ENCODE peak calls at places on chromosome 17, in five cellular contexts. Y is uterus, T is neural progenitor cell, E is A549, W is GM23338. L is an unnamed sample.

GRCh38 chr17:6394055-6394454 is 40.9 kb downstream of the AIPL1 start:
- DNase-seq in Y (no peak), T (no peak), E (no peak), W (peak; percentile 39), L (no peak)

GRCh38 chr17:74569392-74570003 is 2.2 kb upstream of the CD300H start:
- DNase-seq in Y (no peak), T (no peak), E (peak; percentile 94), W (peak; percentile 39), L (peak; percentile 84)

GRCh38 chr17:64679710-64680216 is 17.7 kb upstream of the SMURF2 start:
- DNase-seq in Y (no peak), T (no peak), E (peak; percentile 95), W (no peak), L (no peak)

GRCh38 chr17:16917995-16918394 is 53.9 kb downstream of the TNFRSF13B start:
- DNase-seq in Y (no peak), T (no peak), E (no peak), W (no peak), L (no peak)

GRCh38 chr17:14123579-14124278 is 54.4 kb downstream of the COX10 start:
- DNase-seq in Y (no peak), T (no peak), E (no peak), W (no peak), L (no peak)

GRCh38 chr17:10021239-10021638 is 116.2 kb upstream of the RCVRN start:
- DNase-seq in Y (no peak), T (no peak), E (no peak), W (no peak), L (peak; percentile 75)

GRCh38 chr17:2137342-2138098 is 82.6 kb downstream of the HIC1 start:
- DNase-seq in Y (peak; percentile 41), T (peak; percentile 84), E (no peak), W (peak; percentile 93), L (no peak)

GRCh38 chr17:13104576-13104975 is 86.7 kb upstream of the ELAC2 start:
- DNase-seq in Y (no peak), T (no peak), E (no peak), W (no peak), L (no peak)

GRCh38 chr17:57714660-57715059 is 30.4 kb downstream of the CCDC182 start:
- DNase-seq in Y (no peak), T (no peak), E (no peak), W (no peak), L (peak; percentile 44)

GRCh38 chr17:72566671-72567484 is 446.1 kb downstream of the SOX9 start:
- DNase-seq in Y (no peak), T (no peak), E (no peak), W (no peak), L (no peak)

GRCh38 chr17:77831497-77832179 is 126.9 kb upstream of the TNRC6C start:
- DNase-seq in Y (no peak), T (peak; percentile 49), E (no peak), W (no peak), L (no peak)

GRCh38 chr17:9612016-9612415 is 33.3 kb upstream of the USP43 start:
- DNase-seq in Y (no peak), T (no peak), E (no peak), W (no peak), L (no peak)

GRCh38 chr17:77315010-77315409 is 174.2 kb downstream of the SEC14L1 start:
- DNase-seq in Y (no peak), T (no peak), E (no peak), W (no peak), L (no peak)

GRCh38 chr17:63358111-63358839 is 87.8 kb downstream of the CYB561 start:
- DNase-seq in Y (no peak), T (no peak), E (peak; percentile 21), W (no peak), L (no peak)

GRCh38 chr17:36936455-36936934 is 780 bp upstream of the LHX1 start:
- DNase-seq in Y (no peak), T (peak; percentile 90), E (no peak), W (peak; percentile 90), L (no peak)

GRCh38 chr17:58956997-58957724 is 149.5 kb downstream of the TRIM37 start:
- DNase-seq in Y (no peak), T (no peak), E (peak; percentile 24), W (no peak), L (no peak)

GRCh38 chr17:512926-513325 is 160.3 kb upstream of the RPH3AL start:
- DNase-seq in Y (peak; percentile 70), T (no peak), E (no peak), W (no peak), L (no peak)

GRCh38 chr17:57424777-57425188 is 168.5 kb downstream of the MSI2 start:
- DNase-seq in Y (no peak), T (no peak), E (no peak), W (no peak), L (no peak)

GRCh38 chr17:45147102-45147580 is 1.1 kb upstream of the HEXIM1 start:
- DNase-seq in Y (no peak), T (peak; percentile 92), E (no peak), W (peak; percentile 87), L (no peak)

GRCh38 chr17:38428150-38428642 is at the start of gene ARHGAP23:
- DNase-seq in Y (peak; percentile 69), T (peak; percentile 74), E (peak; percentile 57), W (peak; percentile 77), L (peak; percentile 89)

GRCh38 chr17:40884708-40885512 is at the start of gene KRT20:
- DNase-seq in Y (no peak), T (no peak), E (no peak), W (peak; percentile 63), L (no peak)

GRCh38 chr17:7880076-7880868 is 8.3 kb upstream of the CHD3 start:
- DNase-seq in Y (no peak), T (no peak), E (no peak), W (no peak), L (no peak)

GRCh38 chr17:3893003-3893719 is at the start of gene CAMKK1:
- DNase-seq in Y (peak; percentile 86), T (peak; percentile 95), E (peak; percentile 86), W (peak; percentile 94), L (peak; percentile 95)

GRCh38 chr17:38674013-38674748 is 576 bp downstream of the EPOP start:
- DNase-seq in Y (no peak), T (peak; percentile 65), E (peak; percentile 51), W (peak; percentile 53), L (no peak)

GRCh38 chr17:74016504-74016903 is 187.0 kb upstream of the RPL38 start:
- DNase-seq in Y (no peak), T (peak; percentile 80), E (no peak), W (no peak), L (no peak)

GRCh38 chr17:55770220-55770870 is 19.5 kb downstream of the PCTP start:
- DNase-seq in Y (no peak), T (peak; percentile 65), E (peak; percentile 64), W (peak; percentile 76), L (no peak)

GRCh38 chr17:66200685-66201092 is 8.8 kb upstream of the CEP112 start:
- DNase-seq in Y (peak; percentile 16), T (peak; percentile 76), E (peak; percentile 89), W (peak; percentile 80), L (no peak)

GRCh38 chr17:34974179-34974578 is 6.1 kb upstream of the LIG3 start:
- DNase-seq in Y (no peak), T (no peak), E (no peak), W (no peak), L (no peak)

GRCh38 chr17:1362065-1362848 is 37.8 kb downstream of the YWHAE start:
- DNase-seq in Y (no peak), T (no peak), E (no peak), W (no peak), L (no peak)

GRCh38 chr17:51629232-51629631 is 368.9 kb downstream of the UTP18 start:
- DNase-seq in Y (no peak), T (no peak), E (no peak), W (no peak), L (no peak)

GRCh38 chr17:55722742-55723487 is at the start of gene TMEM100:
- DNase-seq in Y (peak; percentile 70), T (no peak), E (no peak), W (peak; percentile 26), L (no peak)

GRCh38 chr17:40530988-40531971 is 29.9 kb upstream of the TNS4 start:
- DNase-seq in Y (peak; percentile 27), T (no peak), E (no peak), W (no peak), L (no peak)

GRCh38 chr17:19744922-19745757 is 3.0 kb downstream of the ALDH3A1 start:
- DNase-seq in Y (peak; percentile 92), T (peak; percentile 95), E (peak; percentile 89), W (peak; percentile 94), L (peak; percentile 94)

GRCh38 chr17:66787914-66788313 is 47.0 kb upstream of the CACNG5 start:
- DNase-seq in Y (no peak), T (no peak), E (no peak), W (no peak), L (no peak)

GRCh38 chr17:81993726-81994592 is 16.5 kb downstream of the ASPSCR1 start:
- DNase-seq in Y (no peak), T (peak; percentile 47), E (no peak), W (no peak), L (no peak)
- H3K27ac ChIP-seq in Y (no peak overlapping the region), T (peak overlapping the region; percentile 63), E (no peak overlapping the region), W (no peak overlapping the region), L (no peak overlapping the region)

GRCh38 chr17:18318771-18319450 is 3.8 kb downstream of the SMCR8 start:
- DNase-seq in Y (no peak), T (no peak), E (no peak), W (no peak), L (no peak)
- H3K4me3 ChIP-seq in Y (no peak overlapping the region), T (no peak overlapping the region), E (no peak overlapping the region), W (no peak overlapping the region), L (no peak overlapping the region)

GRCh38 chr17:76207670-76208069 is 32.6 kb downstream of the RNF157 start:
- DNase-seq in Y (no peak), T (no peak), E (no peak), W (no peak), L (no peak)
- H3K4me1 ChIP-seq in Y (no peaks in the 10 kb centered on the region), T (no peaks in the 10 kb centered on the region), E (peaks cover 17% of the 10 kb centered on the region), W (peaks cover 3% of the 10 kb centered on the region), L (no peaks in the 10 kb centered on the region)

GRCh38 chr17:49635121-49635520 is 42.8 kb downstream of the SPOP start:
- DNase-seq in Y (no peak), T (no peak), E (no peak), W (no peak), L (no peak)
- H3K27ac ChIP-seq in Y (peak overlapping the region; percentile 59), T (no peak overlapping the region), E (no peak overlapping the region), W (no peak overlapping the region), L (peak overlapping the region; percentile 35)

GRCh38 chr17:80475949-80476876 is at the start of gene NPTX1:
- DNase-seq in Y (no peak), T (peak; percentile 67), E (peak; percentile 55), W (peak; percentile 49), L (no peak)
- H3K4me3 ChIP-seq in Y (peak within 1 kb of the TSS; percentile 22), T (peak within 1 kb of the TSS; percentile 54), E (peak within 1 kb of the TSS; percentile 54), W (peak within 1 kb of the TSS; percentile 60), L (peak within 1 kb of the TSS; percentile 34)

L was measured in heart left ventricle.